ENCODE peak calls at places on chromosome 6, in eight cellular contexts. D is hypothalamus; I is HCEC 1CT; E is activated CD4-positive, CD25-positive, alpha-beta regulatory T cell; X is MCF 10A; G is thoracic aorta; R is CD8-positive, alpha-beta T cell; Y is aorta. Q is an unnamed sample.

GRCh38 chr6:75813476-75814250 is 64.6 kb downstream of the MYO6 start:
- DNase-seq in X (no peak), Y (no peak), R (no peak), E (no peak), G (no peak), D (no peak), I (no peak), Q (no peak)

GRCh38 chr6:142568857-142569597 is 267.2 kb downstream of the ADGRG6 start:
- DNase-seq in D (no peak), R (no peak), G (no peak), E (no peak), Y (no peak), I (peak; percentile 20), X (no peak), Q (peak; percentile 1)

GRCh38 chr6:26065952-26066380 is 21.3 kb upstream of the HFE start:
- DNase-seq in G (peak; percentile 14), X (peak; percentile 87), D (no peak), Y (peak; percentile 71), I (peak; percentile 79), R (no peak), E (peak; percentile 36), Q (peak; percentile 56)

GRCh38 chr6:69866351-69867074 is at the start of gene COL19A1:
- DNase-seq in R (no peak), G (no peak), Y (peak; percentile 46), I (no peak), E (no peak), X (no peak), D (no peak), Q (no peak)

GRCh38 chr6:71510057-71510713 is 221.6 kb downstream of the OGFRL1 start:
- DNase-seq in X (peak; percentile 67), I (peak; percentile 87), R (no peak), D (peak; percentile 6), E (no peak), G (no peak), Y (peak; percentile 64), Q (peak; percentile 44)

GRCh38 chr6:35754452-35755321 is 17.9 kb downstream of the ARMC12 start:
- DNase-seq in E (no peak), D (no peak), R (no peak), I (peak; percentile 80), Y (no peak), X (no peak), G (no peak), Q (no peak)

GRCh38 chr6:141548969-141549368 is 583.8 kb upstream of the GJE1 start:
- DNase-seq in G (no peak), R (no peak), X (peak; percentile 89), D (no peak), I (peak; percentile 80), E (no peak), Y (no peak), Q (no peak)

GRCh38 chr6:42368156-42368555 is 83.6 kb downstream of the TRERF1 start:
- DNase-seq in R (no peak), I (no peak), D (no peak), X (no peak), E (no peak), G (no peak), Y (no peak), Q (no peak)

GRCh38 chr6:128600397-128600951 is 80.1 kb upstream of the PTPRK start:
- DNase-seq in Y (no peak), X (peak; percentile 79), G (no peak), R (no peak), I (peak; percentile 96), D (no peak), E (no peak), Q (peak; percentile 49)

GRCh38 chr6:104718672-104719071 is 141.0 kb downstream of the HACE1 start:
- DNase-seq in D (no peak), R (no peak), G (no peak), Y (no peak), I (peak; percentile 7), E (no peak), X (no peak), Q (no peak)

GRCh38 chr6:4433199-4433598 is 297.8 kb upstream of the ECI2 start:
- DNase-seq in G (no peak), D (no peak), Y (no peak), R (no peak), E (no peak), X (no peak), I (no peak), Q (no peak)

GRCh38 chr6:90256698-90257485 is 39.8 kb downstream of the BACH2 start:
- DNase-seq in G (no peak), Y (no peak), E (no peak), R (no peak), X (peak; percentile 32), D (no peak), I (peak; percentile 37), Q (no peak)

GRCh38 chr6:151391471-151392428 is at the start of gene ZBTB2:
- DNase-seq in G (peak; percentile 8), I (peak; percentile 77), X (peak; percentile 68), E (peak; percentile 56), Y (peak; percentile 80), R (peak; percentile 42), D (peak; percentile 43), Q (no peak)

GRCh38 chr6:13710552-13711383 is 867 bp downstream of the RANBP9 start:
- DNase-seq in G (no peak), D (no peak), X (peak; percentile 39), I (peak; percentile 16), R (no peak), E (peak; percentile 25), Y (peak; percentile 66), Q (no peak)

GRCh38 chr6:25022140-25022553 is 86.4 kb upstream of the RIPOR2 start:
- DNase-seq in Y (no peak), R (no peak), I (no peak), X (no peak), D (no peak), E (no peak), G (no peak), Q (peak; percentile 63)

GRCh38 chr6:145733770-145734169 is 1.6 kb downstream of the EPM2A start:
- DNase-seq in R (no peak), Y (no peak), G (no peak), E (no peak), X (peak; percentile 30), I (no peak), D (no peak), Q (no peak)

GRCh38 chr6:29723666-29724588 is 693 bp downstream of the HLA-F start:
- DNase-seq in D (no peak), Y (peak; percentile 68), R (peak; percentile 61), X (no peak), G (no peak), E (peak; percentile 49), I (no peak), Q (no peak)

GRCh38 chr6:131059486-131059885 is 3.6 kb downstream of the EPB41L2 start:
- DNase-seq in E (no peak), Y (no peak), R (no peak), X (no peak), D (no peak), G (no peak), I (peak; percentile 61), Q (no peak)

GRCh38 chr6:36720251-36721141 is 22.9 kb downstream of the RAB44 start:
- DNase-seq in X (no peak), I (no peak), G (no peak), E (no peak), D (no peak), R (no peak), Y (no peak), Q (no peak)

GRCh38 chr6:13915566-13916229 is 9.1 kb upstream of the RNF182 start:
- DNase-seq in G (no peak), D (no peak), Y (no peak), I (no peak), R (no peak), E (no peak), X (no peak), Q (no peak)

GRCh38 chr6:42764883-42765653 is 16.8 kb upstream of the BICRAL start:
- DNase-seq in X (no peak), Y (no peak), R (no peak), I (no peak), G (no peak), E (no peak), D (no peak), Q (no peak)

GRCh38 chr6:39753745-39754084 is 28.5 kb upstream of the KIF6 start:
- DNase-seq in X (no peak), R (no peak), D (no peak), I (no peak), E (no peak), Y (no peak), G (no peak), Q (no peak)

GRCh38 chr6:140051521-140052455 is 677.3 kb upstream of the CITED2 start:
- DNase-seq in I (peak; percentile 100), R (no peak), E (no peak), D (no peak), X (peak; percentile 79), Y (no peak), G (no peak), Q (no peak)

GRCh38 chr6:42226251-42227143 is 8.8 kb upstream of the MRPS10 start:
- DNase-seq in X (peak; percentile 94), E (no peak), R (no peak), I (peak; percentile 71), Y (no peak), D (no peak), G (no peak), Q (no peak)

GRCh38 chr6:150202404-150202803 is 59.6 kb downstream of the PPP1R14C start:
- DNase-seq in R (no peak), D (no peak), G (no peak), Y (no peak), X (peak; percentile 57), I (no peak), E (no peak), Q (no peak)

GRCh38 chr6:27208042-27208441 is 39.5 kb upstream of the PRSS16 start:
- DNase-seq in R (no peak), Y (no peak), X (no peak), I (no peak), E (no peak), G (no peak), D (no peak), Q (no peak)

GRCh38 chr6:26304213-26305096 is 60.5 kb upstream of the BTN3A2 start:
- DNase-seq in X (peak; percentile 57), G (no peak), E (no peak), D (no peak), R (no peak), Y (peak; percentile 68), I (peak; percentile 81), Q (peak; percentile 75)

GRCh38 chr6:147874322-147874721 is 365.8 kb downstream of the SAMD5 start:
- DNase-seq in E (no peak), G (no peak), R (no peak), X (no peak), Y (no peak), I (no peak), D (no peak), Q (no peak)

GRCh38 chr6:114096553-114097172 is 125.7 kb upstream of the HDAC2 start:
- DNase-seq in I (peak; percentile 39), X (peak; percentile 51), E (no peak), R (no peak), D (no peak), G (no peak), Y (no peak), Q (no peak)

GRCh38 chr6:145688493-145688905 is 46.8 kb downstream of the EPM2A start:
- DNase-seq in D (no peak), I (peak; percentile 86), G (no peak), R (no peak), E (no peak), X (peak; percentile 33), Y (no peak), Q (peak; percentile 16)

GRCh38 chr6:52049252-52050050 is 38.0 kb downstream of the PKHD1 start:
- DNase-seq in X (peak; percentile 50), D (no peak), E (no peak), R (no peak), I (peak; percentile 28), Y (no peak), G (no peak), Q (no peak)

GRCh38 chr6:146551545-146551944 is 7.9 kb downstream of the RAB32 start:
- DNase-seq in X (no peak), G (no peak), D (no peak), Y (no peak), E (no peak), R (no peak), I (no peak), Q (no peak)

GRCh38 chr6:161168281-161168891 is 105.5 kb downstream of the AGPAT4 start:
- DNase-seq in G (no peak), Y (no peak), R (no peak), E (no peak), I (peak; percentile 99), D (no peak), X (peak; percentile 99), Q (peak; percentile 86)

GRCh38 chr6:38806271-38806670 is 91.2 kb downstream of the DNAH8 start:
- DNase-seq in Y (no peak), R (no peak), E (no peak), G (no peak), I (no peak), X (no peak), D (no peak), Q (no peak)